ENCODE peak calls at places on chromosomes 13 and 19, in seven cellular contexts. One of them, this sample, is unnamed.

GRCh38 chr19:47752440-47753211 is 7.3 kb downstream of the NOP53 start:
- DNase-seq in body of pancreas: no peak
- DNase-seq in pancreas: no peak
- DNase-seq in colonic mucosa: no peak
- DNase-seq in astrocyte: no peak
- DNase-seq in CD4-positive, CD25-positive, alpha-beta regulatory T cell: no peak
- DNase-seq in thyroid gland: no peak
- DNase-seq in this sample: no peak

GRCh38 chr19:4393947-4394590 is 6.3 kb downstream of the SH3GL1 start:
- DNase-seq in body of pancreas: no peak
- DNase-seq in pancreas: no peak
- DNase-seq in colonic mucosa: no peak
- DNase-seq in astrocyte: peak; percentile 66
- DNase-seq in CD4-positive, CD25-positive, alpha-beta regulatory T cell: no peak
- DNase-seq in thyroid gland: peak; percentile 10
- DNase-seq in this sample: no peak

GRCh38 chr13:31538067-31539042 is 201.0 kb upstream of the RXFP2 start:
- DNase-seq in body of pancreas: no peak
- DNase-seq in pancreas: no peak
- DNase-seq in colonic mucosa: peak; percentile 25
- DNase-seq in astrocyte: peak; percentile 20
- DNase-seq in CD4-positive, CD25-positive, alpha-beta regulatory T cell: no peak
- DNase-seq in thyroid gland: no peak
- DNase-seq in this sample: no peak

GRCh38 chr13:76823969-76824368 is 62.2 kb downstream of the KCTD12 start:
- DNase-seq in body of pancreas: no peak
- DNase-seq in pancreas: no peak
- DNase-seq in colonic mucosa: no peak
- DNase-seq in astrocyte: no peak
- DNase-seq in CD4-positive, CD25-positive, alpha-beta regulatory T cell: no peak
- DNase-seq in thyroid gland: no peak
- DNase-seq in this sample: no peak

GRCh38 chr13:37225414-37226047 is 120.1 kb upstream of the CSNK1A1L start:
- DNase-seq in body of pancreas: no peak
- DNase-seq in pancreas: no peak
- DNase-seq in colonic mucosa: no peak
- DNase-seq in astrocyte: peak; percentile 70
- DNase-seq in CD4-positive, CD25-positive, alpha-beta regulatory T cell: no peak
- DNase-seq in thyroid gland: no peak
- DNase-seq in this sample: no peak

GRCh38 chr19:5343848-5344247 is 3.2 kb upstream of the PTPRS start:
- DNase-seq in body of pancreas: no peak
- DNase-seq in pancreas: no peak
- DNase-seq in colonic mucosa: no peak
- DNase-seq in astrocyte: peak; percentile 34
- DNase-seq in CD4-positive, CD25-positive, alpha-beta regulatory T cell: no peak
- DNase-seq in thyroid gland: no peak
- DNase-seq in this sample: no peak

GRCh38 chr13:89061821-89062220 is 1390.7 kb downstream of the SLITRK5 start:
- DNase-seq in body of pancreas: peak; percentile 10
- DNase-seq in pancreas: no peak
- DNase-seq in colonic mucosa: peak; percentile 33
- DNase-seq in astrocyte: no peak
- DNase-seq in CD4-positive, CD25-positive, alpha-beta regulatory T cell: no peak
- DNase-seq in thyroid gland: no peak
- DNase-seq in this sample: no peak

GRCh38 chr13:112172641-112173171 is 105.8 kb downstream of the SOX1 start:
- DNase-seq in body of pancreas: no peak
- DNase-seq in pancreas: no peak
- DNase-seq in colonic mucosa: no peak
- DNase-seq in astrocyte: no peak
- DNase-seq in CD4-positive, CD25-positive, alpha-beta regulatory T cell: no peak
- DNase-seq in thyroid gland: no peak
- DNase-seq in this sample: no peak

GRCh38 chr19:14375055-14375581 is 6.1 kb upstream of the ADGRE5 start:
- DNase-seq in body of pancreas: peak; percentile 27
- DNase-seq in pancreas: peak; percentile 50
- DNase-seq in colonic mucosa: no peak
- DNase-seq in astrocyte: no peak
- DNase-seq in CD4-positive, CD25-positive, alpha-beta regulatory T cell: peak; percentile 87
- DNase-seq in thyroid gland: no peak
- DNase-seq in this sample: no peak

GRCh38 chr19:56291857-56292256 is 19.3 kb downstream of the EDDM13 start:
- DNase-seq in body of pancreas: no peak
- DNase-seq in pancreas: no peak
- DNase-seq in colonic mucosa: no peak
- DNase-seq in astrocyte: no peak
- DNase-seq in CD4-positive, CD25-positive, alpha-beta regulatory T cell: no peak
- DNase-seq in thyroid gland: no peak
- DNase-seq in this sample: no peak

DNA sequence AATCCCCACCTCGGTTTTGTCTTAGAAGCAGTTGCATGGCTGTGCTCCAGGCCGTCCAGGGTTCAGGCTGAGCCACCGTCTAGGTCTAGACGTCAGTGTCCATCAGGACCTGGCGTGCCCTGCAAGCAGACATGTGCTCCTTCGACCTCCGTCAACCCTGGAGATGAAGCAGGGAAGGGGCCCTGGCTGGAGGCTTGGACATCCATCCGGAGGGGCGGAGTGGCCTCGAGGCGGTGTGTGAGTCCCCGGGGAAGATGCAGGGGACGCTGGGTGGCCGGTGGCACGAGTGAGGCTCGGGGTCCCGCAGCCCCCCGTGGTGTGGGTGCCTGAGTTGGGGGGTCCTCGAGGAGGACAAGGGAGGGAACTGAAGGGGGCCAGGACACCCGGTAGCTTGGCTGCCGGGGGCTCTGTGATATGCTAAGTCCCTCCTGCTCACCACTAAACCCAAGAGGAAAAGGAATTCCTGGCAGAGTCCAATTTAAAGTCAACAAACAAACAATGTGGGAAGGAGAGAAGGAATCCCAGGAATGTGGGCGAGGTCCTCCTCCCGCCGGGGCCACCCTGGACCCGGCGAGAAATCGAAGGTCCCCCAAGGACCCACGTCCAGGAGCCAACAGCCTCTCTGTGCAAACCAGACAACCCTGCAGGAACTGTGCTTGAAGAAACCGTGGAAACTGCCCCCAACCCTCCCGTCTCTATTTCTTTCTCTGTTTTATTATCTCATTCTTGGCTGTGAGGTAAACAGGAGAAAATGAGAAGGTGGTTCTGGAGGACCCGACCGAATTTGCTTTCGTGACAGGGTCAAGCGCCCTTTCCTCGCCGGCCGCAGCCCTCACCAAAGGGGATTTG is 14.8 kb upstream of the PTBP1 start:
- DNase-seq in body of pancreas: peak; percentile 72
- DNase-seq in pancreas: no peak
- DNase-seq in colonic mucosa: no peak
- DNase-seq in astrocyte: peak; percentile 66
- DNase-seq in CD4-positive, CD25-positive, alpha-beta regulatory T cell: no peak
- DNase-seq in thyroid gland: peak; percentile 54
- DNase-seq in this sample: peak; percentile 27
- H3K4me3 ChIP-seq in body of pancreas: no peak overlapping the region
- H3K4me3 ChIP-seq in pancreas: peak overlapping the region; percentile 8
- H3K4me3 ChIP-seq in colonic mucosa: no peak overlapping the region
- H3K4me3 ChIP-seq in astrocyte: peak overlapping the region; percentile 31
- H3K4me3 ChIP-seq in CD4-positive, CD25-positive, alpha-beta regulatory T cell: no peak overlapping the region
- H3K4me3 ChIP-seq in thyroid gland: no peak overlapping the region
- H3K4me3 ChIP-seq in this sample: peak overlapping the region; percentile 8

DNA sequence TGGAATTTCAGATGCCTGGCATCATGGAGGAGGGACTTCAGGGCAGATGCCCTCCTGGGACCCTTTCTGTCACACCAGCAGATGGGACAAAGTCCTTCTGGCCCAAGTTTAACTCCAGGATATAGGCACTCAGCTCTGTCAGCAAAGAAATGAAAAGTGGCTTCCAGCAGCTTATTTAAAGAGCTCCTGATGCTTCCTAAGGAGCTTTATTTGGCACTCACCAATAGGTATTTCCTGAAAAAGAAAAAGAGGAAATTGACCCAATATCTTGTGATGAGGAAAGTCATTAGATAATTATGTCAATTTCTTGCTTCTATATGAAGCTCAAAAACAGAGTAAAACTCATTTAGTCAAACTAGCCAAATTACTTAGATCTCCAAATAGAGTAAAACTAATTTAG is 224.6 kb downstream of the RAP2A start:
- DNase-seq in body of pancreas: no peak
- DNase-seq in pancreas: no peak
- DNase-seq in colonic mucosa: no peak
- DNase-seq in astrocyte: no peak
- DNase-seq in CD4-positive, CD25-positive, alpha-beta regulatory T cell: no peak
- DNase-seq in thyroid gland: no peak
- DNase-seq in this sample: no peak
- H3K27ac ChIP-seq in body of pancreas: no peak overlapping the region
- H3K27ac ChIP-seq in pancreas: no peak overlapping the region
- H3K27ac ChIP-seq in colonic mucosa: no peak overlapping the region
- H3K27ac ChIP-seq in astrocyte: no peak overlapping the region
- H3K27ac ChIP-seq in CD4-positive, CD25-positive, alpha-beta regulatory T cell: no peak overlapping the region
- H3K27ac ChIP-seq in thyroid gland: no peak overlapping the region
- H3K27ac ChIP-seq in this sample: no peak overlapping the region

GRCh38 chr19:10291554-10292205 is 1.9 kb downstream of the ICAM5 start:
- DNase-seq in body of pancreas: no peak
- DNase-seq in pancreas: no peak
- DNase-seq in colonic mucosa: no peak
- DNase-seq in astrocyte: no peak
- DNase-seq in CD4-positive, CD25-positive, alpha-beta regulatory T cell: no peak
- DNase-seq in thyroid gland: no peak
- DNase-seq in this sample: no peak

GRCh38 chr19:10294368-10294697 is 4.6 kb downstream of the ICAM5 start:
- DNase-seq in body of pancreas: no peak
- DNase-seq in pancreas: no peak
- DNase-seq in colonic mucosa: no peak
- DNase-seq in astrocyte: no peak
- DNase-seq in CD4-positive, CD25-positive, alpha-beta regulatory T cell: no peak
- DNase-seq in thyroid gland: peak; percentile 60
- DNase-seq in this sample: no peak

GRCh38 chr19:10293637-10294367 is 4.0 kb downstream of the ICAM5 start:
- DNase-seq in body of pancreas: no peak
- DNase-seq in pancreas: no peak
- DNase-seq in colonic mucosa: no peak
- DNase-seq in astrocyte: no peak
- DNase-seq in CD4-positive, CD25-positive, alpha-beta regulatory T cell: no peak
- DNase-seq in thyroid gland: no peak
- DNase-seq in this sample: no peak

GRCh38 chr19:10292206-10292788 is 2.5 kb downstream of the ICAM5 start:
- DNase-seq in body of pancreas: peak; percentile 70
- DNase-seq in pancreas: peak; percentile 79
- DNase-seq in colonic mucosa: peak; percentile 92
- DNase-seq in astrocyte: no peak
- DNase-seq in CD4-positive, CD25-positive, alpha-beta regulatory T cell: peak; percentile 57
- DNase-seq in thyroid gland: peak; percentile 55
- DNase-seq in this sample: peak; percentile 92

GRCh38 chr19:10292789-10293636 is 3.3 kb downstream of the ICAM5 start:
- DNase-seq in body of pancreas: no peak
- DNase-seq in pancreas: no peak
- DNase-seq in colonic mucosa: no peak
- DNase-seq in astrocyte: no peak
- DNase-seq in CD4-positive, CD25-positive, alpha-beta regulatory T cell: no peak
- DNase-seq in thyroid gland: peak; percentile 50
- DNase-seq in this sample: no peak
- H3K4me3 ChIP-seq in body of pancreas: no peak overlapping the region
- H3K4me3 ChIP-seq in pancreas: no peak overlapping the region
- H3K4me3 ChIP-seq in colonic mucosa: peak overlapping the region; percentile 42
- H3K4me3 ChIP-seq in astrocyte: no peak overlapping the region
- H3K4me3 ChIP-seq in CD4-positive, CD25-positive, alpha-beta regulatory T cell: no peak overlapping the region
- H3K4me3 ChIP-seq in thyroid gland: no peak overlapping the region
- H3K4me3 ChIP-seq in this sample: peak overlapping the region; percentile 1

DNA sequence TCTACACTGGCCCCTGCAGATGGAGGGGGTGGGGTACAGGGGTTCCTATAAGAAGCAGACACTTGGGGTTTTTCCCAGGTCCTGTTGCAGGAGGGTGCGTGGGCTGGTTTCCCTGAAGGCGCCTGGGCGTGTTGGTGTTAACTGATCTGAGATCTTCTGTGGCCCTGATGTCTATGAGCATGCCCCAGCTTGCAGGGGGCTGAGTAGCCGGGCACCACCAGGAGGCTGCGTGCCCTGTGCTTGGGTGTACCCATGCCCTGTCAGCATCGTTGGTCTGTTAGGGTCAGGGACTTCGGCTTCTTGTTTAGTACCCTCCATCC is 45.3 kb downstream of the CAPN12 start:
- DNase-seq in body of pancreas: no peak
- DNase-seq in pancreas: no peak
- DNase-seq in colonic mucosa: no peak
- DNase-seq in astrocyte: no peak
- DNase-seq in CD4-positive, CD25-positive, alpha-beta regulatory T cell: no peak
- DNase-seq in thyroid gland: no peak
- DNase-seq in this sample: peak; percentile 51
- H3K27ac ChIP-seq in body of pancreas: no peak overlapping the region
- H3K27ac ChIP-seq in pancreas: peak overlapping the region; percentile 22
- H3K27ac ChIP-seq in colonic mucosa: peak overlapping the region; percentile 14
- H3K27ac ChIP-seq in astrocyte: no peak overlapping the region
- H3K27ac ChIP-seq in CD4-positive, CD25-positive, alpha-beta regulatory T cell: no peak overlapping the region
- H3K27ac ChIP-seq in thyroid gland: peak overlapping the region; percentile 75
- H3K27ac ChIP-seq in this sample: peak overlapping the region; percentile 1

DNA sequence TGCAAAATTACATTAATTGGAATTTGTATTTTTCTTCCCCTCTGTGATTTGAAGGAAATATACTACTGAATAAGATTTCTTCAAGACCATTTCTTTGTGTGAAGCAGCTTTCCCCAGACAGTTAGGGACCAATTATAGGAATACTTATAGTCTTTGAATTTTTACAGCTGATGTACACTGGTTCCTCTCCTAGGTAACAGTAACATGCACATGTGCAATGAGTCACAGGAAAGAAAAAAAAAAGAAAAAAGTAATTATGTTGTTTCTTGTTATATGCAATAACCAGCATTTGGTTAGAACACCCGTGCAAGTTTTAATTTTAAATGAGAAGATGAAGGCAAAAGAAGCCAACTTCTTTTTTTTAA is 81.9 kb downstream of the PCDH9 start:
- DNase-seq in body of pancreas: no peak
- DNase-seq in pancreas: no peak
- DNase-seq in colonic mucosa: no peak
- DNase-seq in astrocyte: peak; percentile 55
- DNase-seq in CD4-positive, CD25-positive, alpha-beta regulatory T cell: no peak
- DNase-seq in thyroid gland: no peak
- DNase-seq in this sample: no peak
- H3K4me3 ChIP-seq in body of pancreas: no peak overlapping the region
- H3K4me3 ChIP-seq in pancreas: no peak overlapping the region
- H3K4me3 ChIP-seq in colonic mucosa: no peak overlapping the region
- H3K4me3 ChIP-seq in astrocyte: no peak overlapping the region
- H3K4me3 ChIP-seq in CD4-positive, CD25-positive, alpha-beta regulatory T cell: no peak overlapping the region
- H3K4me3 ChIP-seq in thyroid gland: no peak overlapping the region
- H3K4me3 ChIP-seq in this sample: peak overlapping the region; percentile 41

DNA sequence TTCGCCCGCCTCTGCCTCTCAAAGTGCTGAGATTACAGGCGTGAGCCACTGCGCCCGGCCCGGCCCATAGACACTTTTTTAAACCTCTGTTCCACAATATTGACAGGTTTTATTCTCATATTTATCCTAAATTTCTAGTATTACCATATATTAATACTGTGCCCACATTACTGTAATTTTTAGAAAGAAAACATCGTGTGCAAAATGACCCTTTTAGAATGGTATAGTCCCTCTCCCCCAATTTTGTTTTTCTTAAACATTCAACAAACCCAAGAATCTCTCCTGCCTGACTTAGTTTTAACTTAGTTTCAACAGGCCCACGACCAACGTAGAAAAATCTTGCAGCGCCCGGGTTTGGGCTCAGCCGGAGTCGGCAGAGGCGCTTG is 9.1 kb downstream of the CDX2 start:
- DNase-seq in body of pancreas: no peak
- DNase-seq in pancreas: no peak
- DNase-seq in colonic mucosa: no peak
- DNase-seq in astrocyte: no peak
- DNase-seq in CD4-positive, CD25-positive, alpha-beta regulatory T cell: no peak
- DNase-seq in thyroid gland: no peak
- DNase-seq in this sample: no peak
- H3K27ac ChIP-seq in body of pancreas: peak overlapping the region; percentile 77
- H3K27ac ChIP-seq in pancreas: peak overlapping the region; percentile 91
- H3K27ac ChIP-seq in colonic mucosa: peak overlapping the region; percentile 91
- H3K27ac ChIP-seq in astrocyte: no peak overlapping the region
- H3K27ac ChIP-seq in CD4-positive, CD25-positive, alpha-beta regulatory T cell: no peak overlapping the region
- H3K27ac ChIP-seq in thyroid gland: no peak overlapping the region
- H3K27ac ChIP-seq in this sample: no peak overlapping the region